ENCODE peak calls at places on chromosomes 3 and 15, in six cellular contexts. E is LoVo; S is activated T-cell treated with anti-CD3 and anti-CD28 coated beads, Interleukin-2, amount 50 U/mL, for 1 hour; J is GF-D8; K is HTR-8/SVneo; N is memory B cell. O is an unnamed sample.

GRCh38 chr15:60762167-60762566 is 283.2 kb upstream of the ICE2 start:
- DNase-seq in S (no peak), N (no peak), J (no peak), K (no peak), E (no peak), O (no peak)

GRCh38 chr15:100341662-100342560 is at the start of gene ADAMTS17:
- DNase-seq in J (peak), N (peak), K (peak), S (peak), E (peak), O (peak)

GRCh38 chr3:84042717-84043116 is 916.1 kb upstream of the CADM2 start:
- DNase-seq in J (no peak), S (no peak), E (no peak), K (no peak), N (no peak), O (no peak)

GRCh38 chr3:16865335-16865734 is 19.4 kb upstream of the PLCL2 start:
- DNase-seq in N (no peak), S (no peak), K (no peak), J (no peak), E (no peak), O (no peak)

GRCh38 chr3:149299938-149300791 is 33.3 kb downstream of the TM4SF18 start:
- DNase-seq in K (peak), E (peak), J (peak), S (no peak), N (no peak), O (no peak)

GRCh38 chr3:146543461-146544012 is 870 bp downstream of the PLSCR1 start:
- DNase-seq in S (no peak), K (no peak), N (no peak), E (peak), J (peak), O (no peak)

GRCh38 chr15:58924326-58924725 is 9.2 kb downstream of the SLTM start:
- DNase-seq in N (no peak), J (no peak), S (no peak), K (no peak), E (no peak), O (no peak)

GRCh38 chr15:78937132-78937739 is 7.6 kb downstream of the CTSH start:
- DNase-seq in E (no peak), N (no peak), K (no peak), J (peak), S (no peak), O (no peak)

GRCh38 chr3:165192610-165193192 is 3.5 kb downstream of the SLITRK3 start:
- DNase-seq in N (no peak), J (no peak), E (no peak), K (no peak), S (no peak), O (no peak)

GRCh38 chr3:2511356-2511755 is 412.7 kb downstream of the CNTN4 start:
- DNase-seq in N (peak), K (no peak), S (no peak), J (no peak), E (no peak), O (no peak)

GRCh38 chr15:65400760-65401606 is 21.8 kb downstream of the IGDCC4 start:
- DNase-seq in J (no peak), K (peak), N (peak), E (peak), S (peak), O (peak)

GRCh38 chr15:101521563-101521962 is 32.1 kb upstream of the PCSK6 start:
- DNase-seq in K (no peak), S (no peak), N (no peak), J (peak), E (no peak), O (no peak)

GRCh38 chr15:39854161-39854560 is 65.9 kb downstream of the GPR176 start:
- DNase-seq in J (no peak), S (no peak), N (no peak), E (no peak), K (no peak), O (no peak)

GRCh38 chr3:144162042-144162441 is 190.4 kb downstream of the DIPK2A start:
- DNase-seq in N (no peak), J (no peak), S (no peak), E (peak), K (peak), O (no peak)

GRCh38 chr3:173660645-173661299 is 263.2 kb downstream of the NLGN1 start:
- DNase-seq in K (no peak), N (no peak), E (no peak), S (no peak), J (no peak), O (no peak)

O was measured in C1 segment of cervical spinal cord.